ENCODE peak calls at places on chromosomes 3 and 15, in six cellular contexts. E is hepatocyte; K is NB4; W is thoracic aorta; R is WTC11; T is CD8-positive, alpha-beta T cell. U is an unnamed sample.
A peak's percentile ranks its signal among the peaks of the same experiment; 100 is the strongest.

GRCh38 chr3:146682176-146682575 is 77.0 kb upstream of the PLSCR5 start:
- DNase-seq in E (no peak), K (no peak), W (no peak), R (no peak), T (no peak), U (no peak)

GRCh38 chr3:148366743-148367410 is 330.8 kb upstream of the AGTR1 start:
- DNase-seq in E (no peak), K (no peak), W (no peak), R (no peak), T (no peak), U (no peak)

GRCh38 chr3:156207802-156208685 is 87.7 kb downstream of the KCNAB1 start:
- DNase-seq in E (no peak), K (no peak), W (no peak), R (no peak), T (no peak), U (no peak)

GRCh38 chr3:82262193-82262592 is 500.7 kb upstream of the GBE1 start:
- DNase-seq in E (no peak), K (no peak), W (no peak), R (no peak), T (no peak), U (no peak)

GRCh38 chr3:88151358-88151757 is 1.6 kb downstream of the C3orf38 start:
- DNase-seq in E (no peak), K (peak; percentile 5), W (no peak), R (no peak), T (no peak), U (no peak)

GRCh38 chr3:197027151-197027895 is 2.3 kb downstream of the MELTF start:
- DNase-seq in E (no peak), K (no peak), W (no peak), R (no peak), T (no peak), U (no peak)

GRCh38 chr3:15007681-15008141 is 57.4 kb downstream of the MRPS25 start:
- DNase-seq in E (no peak), K (no peak), W (no peak), R (no peak), T (no peak), U (no peak)

GRCh38 chr3:192935441-192935840 is 17.8 kb upstream of the MB21D2 start:
- DNase-seq in E (no peak), K (no peak), W (no peak), R (no peak), T (no peak), U (no peak)

GRCh38 chr3:196128172-196128843 is 46.4 kb upstream of the TFRC start:
- DNase-seq in E (no peak), K (no peak), W (no peak), R (no peak), T (no peak), U (no peak)

GRCh38 chr15:60548101-60548500 is 69.2 kb upstream of the ICE2 start:
- DNase-seq in E (no peak), K (no peak), W (no peak), R (no peak), T (peak; percentile 38), U (no peak)

GRCh38 chr3:147411235-147411607 is 2.1 kb downstream of the ZIC1 start:
- DNase-seq in E (no peak), K (no peak), W (no peak), R (no peak), T (no peak), U (no peak)

GRCh38 chr3:184562875-184563568 is 1.4 kb downstream of the EPHB3 start:
- DNase-seq in E (peak; percentile 58), K (no peak), W (no peak), R (no peak), T (no peak), U (no peak)

GRCh38 chr15:61084502-61084901 is 144.6 kb downstream of the RORA start:
- DNase-seq in E (no peak), K (no peak), W (no peak), R (no peak), T (no peak), U (no peak)

GRCh38 chr15:37758412-37758811 is 176.0 kb upstream of the TMCO5A start:
- DNase-seq in E (peak; percentile 50), K (no peak), W (no peak), R (no peak), T (no peak), U (no peak)

DNA sequence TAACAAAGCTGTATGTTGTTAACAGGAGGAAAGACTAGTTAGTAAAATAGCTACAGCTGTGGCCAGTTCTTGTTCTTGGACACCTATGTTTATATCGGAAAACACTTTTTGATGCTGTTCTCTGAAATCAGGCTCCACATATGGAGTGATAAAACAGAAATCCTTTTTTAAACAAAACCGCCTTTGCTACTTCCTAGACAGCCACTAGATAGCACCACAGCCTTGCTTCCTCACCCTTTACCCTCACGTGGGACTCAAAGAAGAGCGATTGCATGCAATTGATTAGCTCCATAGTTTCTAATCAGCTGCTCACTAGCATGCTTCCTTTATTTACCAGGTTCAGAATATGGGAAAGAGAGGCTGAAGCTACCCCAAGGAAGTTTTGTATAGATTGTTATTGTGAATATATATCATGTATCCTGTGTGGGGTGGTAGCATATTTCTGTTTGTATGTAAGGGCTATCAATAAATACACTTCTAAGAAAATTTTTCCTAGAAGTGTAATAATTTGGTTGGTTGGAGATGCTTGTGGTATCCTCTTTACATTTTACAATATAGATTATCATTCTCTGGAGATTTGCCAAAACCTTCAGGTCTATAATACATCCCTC is 4.3 kb upstream of the MTFMT start:
- DNase-seq in E (peak; percentile 75), K (peak; percentile 56), W (no peak), R (no peak), T (no peak), U (no peak)
- TF ChIP-seq CTCF in E (peak; percentile 62), K (peak; percentile 53), W (peak; percentile 39), R (no peak), T (no peak), U (no peak)

GRCh38 chr3:180085122-180085710 is 48.5 kb upstream of the PEX5L start:
- DNase-seq in E (no peak), K (peak; percentile 8), W (no peak), R (no peak), T (no peak), U (no peak)
- TF ChIP-seq CTCF in E (no peak), K (no peak), W (no peak), R (no peak), T (no peak), U (no peak)

GRCh38 chr3:139541156-139541897 is 1.8 kb upstream of the RBP1 start:
- DNase-seq in E (no peak), K (no peak), W (no peak), R (no peak), T (no peak), U (no peak)

GRCh38 chr3:139540686-139541085 is 1.1 kb upstream of the RBP1 start:
- DNase-seq in E (no peak), K (no peak), W (no peak), R (no peak), T (no peak), U (no peak)

GRCh38 chr3:139538733-139539132 is 809 bp downstream of the RBP1 start:
- DNase-seq in E (peak; percentile 52), K (no peak), W (no peak), R (peak; percentile 32), T (no peak), U (no peak)

GRCh38 chr3:139537795-139538538 is 1.6 kb downstream of the RBP1 start:
- DNase-seq in E (no peak), K (no peak), W (no peak), R (no peak), T (no peak), U (no peak)

DNA sequence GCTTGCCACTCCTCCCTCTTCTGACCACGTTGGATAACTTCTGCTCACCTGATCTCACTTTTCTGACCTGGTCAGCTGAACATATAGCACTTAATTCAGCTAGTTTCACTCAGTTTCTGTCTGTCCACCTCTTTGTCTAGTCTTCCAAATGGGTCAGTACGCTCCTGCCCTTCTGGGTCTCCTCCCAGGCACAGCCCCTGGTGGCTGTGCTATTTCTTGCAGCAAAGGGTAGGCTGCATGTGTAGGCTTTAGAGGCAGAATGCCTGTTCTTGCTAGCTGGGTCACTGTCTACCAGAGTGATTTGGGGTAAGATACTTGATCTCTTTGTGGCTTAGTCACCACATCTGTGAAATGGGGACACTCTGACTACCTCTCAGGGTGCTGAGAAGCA is 2.4 kb upstream of the RBP1 start:
- DNase-seq in E (no peak), K (no peak), W (no peak), R (no peak), T (no peak), U (no peak)
- TF ChIP-seq CTCF in E (no peak), K (no peak), W (no peak), R (no peak), T (no peak), U (no peak)

DNA sequence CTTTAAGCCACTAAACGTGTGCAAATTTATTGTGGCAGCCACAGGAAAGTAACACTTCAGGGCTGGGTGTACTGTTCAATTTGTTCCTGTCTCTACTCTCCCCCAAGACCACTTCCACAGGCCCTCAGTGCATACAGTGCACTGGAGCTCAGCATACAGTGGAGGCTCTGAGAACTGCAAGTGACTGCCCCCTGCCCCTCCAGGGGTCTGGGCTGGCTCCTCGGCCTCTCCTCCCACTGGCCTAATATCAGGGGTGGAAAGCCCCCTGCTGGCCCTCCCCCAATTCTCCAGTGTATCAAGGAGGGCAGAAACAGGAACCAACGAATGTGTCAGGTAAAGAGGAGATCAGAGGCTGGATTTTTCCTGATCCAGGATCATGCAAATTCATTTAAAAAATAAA is 19.9 kb upstream of the HEG1 start:
- DNase-seq in E (no peak), K (peak; percentile 15), W (no peak), R (no peak), T (no peak), U (no peak)
- TF ChIP-seq CTCF in E (no peak), K (no peak), W (no peak), R (no peak), T (no peak), U (no peak)

GRCh38 chr3:134542287-134542686 is 56.4 kb downstream of the CEP63 start:
- DNase-seq in E (no peak), K (peak; percentile 77), W (no peak), R (no peak), T (no peak), U (no peak)

GRCh38 chr3:134545818-134546217 is 60.0 kb downstream of the CEP63 start:
- DNase-seq in E (no peak), K (no peak), W (no peak), R (no peak), T (no peak), U (no peak)

GRCh38 chr3:134544306-134544705 is 58.4 kb downstream of the CEP63 start:
- DNase-seq in E (no peak), K (peak; percentile 81), W (no peak), R (no peak), T (no peak), U (no peak)

DNA sequence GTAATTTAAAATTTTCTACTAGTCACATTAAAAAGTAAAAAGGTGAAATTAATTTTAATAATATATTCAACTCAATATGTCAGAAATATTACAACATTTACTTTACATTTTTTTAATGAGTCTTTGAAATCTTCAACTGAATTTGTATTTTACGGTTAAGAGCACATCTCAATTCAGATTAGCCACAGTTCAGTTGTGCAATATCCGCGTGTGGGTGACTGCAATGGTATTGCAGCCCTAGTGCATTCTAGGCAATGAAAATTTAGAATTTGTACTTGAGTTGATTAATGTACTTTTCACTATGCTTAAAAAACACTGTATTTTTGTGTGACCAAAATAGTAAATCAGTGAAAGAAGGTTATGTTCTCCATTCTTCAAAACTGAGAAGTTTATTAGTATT is 57.3 kb downstream of the CEP63 start:
- DNase-seq in E (no peak), K (peak; percentile 85), W (no peak), R (no peak), T (no peak), U (no peak)
- TF ChIP-seq CTCF in E (no peak), K (no peak), W (no peak), R (no peak), T (no peak), U (no peak)

GRCh38 chr15:82771789-82772607 is 33.9 kb downstream of the FSD2 start:
- DNase-seq in E (no peak), K (no peak), W (no peak), R (no peak), T (no peak), U (no peak)
- TF ChIP-seq CTCF in E (no peak), K (no peak), W (no peak), R (no peak), T (no peak), U (no peak)

U was measured in activated B cell treated with CpG ODN at 0.5 μM for 24 hours.